ENCODE peak calls at places on chromosomes 7 and 10, in five cellular contexts. Z is AG04449, S is GM12878, I is fibroblast of lung, O is GM13977. R is an unnamed sample.

GRCh38 chr10:27714349-27714748 is 31.3 kb downstream of the MKX start:
- DNase-seq in I (no peak), S (no peak), O (no peak), Z (no peak), R (no peak)

GRCh38 chr7:774161-775109 is 47.4 kb upstream of the PRKAR1B start:
- DNase-seq in I (peak), Z (no peak), O (peak), S (no peak), R (peak)

GRCh38 chr7:100623951-100624824 is 11.8 kb downstream of the MOSPD3 start:
- DNase-seq in S (no peak), Z (no peak), I (no peak), O (no peak), R (no peak)

GRCh38 chr7:67825356-67825755 is 828.7 kb downstream of the TYW1 start:
- DNase-seq in S (no peak), O (no peak), Z (no peak), I (no peak), R (no peak)

GRCh38 chr10:52653510-52653909 is 119.1 kb downstream of the MBL2 start:
- DNase-seq in Z (no peak), O (no peak), S (no peak), I (no peak), R (no peak)

GRCh38 chr10:100653957-100654834 is 91.2 kb upstream of the PAX2 start:
- DNase-seq in O (peak), S (no peak), Z (no peak), I (peak), R (no peak)

GRCh38 chr10:122199070-122199469 is 72.0 kb upstream of the BTBD16 start:
- DNase-seq in Z (no peak), S (no peak), O (no peak), I (no peak), R (no peak)

GRCh38 chr7:49852619-49853462 is 79.4 kb downstream of the VWC2 start:
- DNase-seq in I (peak), S (no peak), O (peak), Z (no peak), R (no peak)

GRCh38 chr10:58994226-58995057 is 182.0 kb upstream of the PHYHIPL start:
- DNase-seq in O (no peak), I (peak), Z (no peak), S (no peak), R (no peak)

GRCh38 chr10:92747600-92747999 is 57.8 kb downstream of the HHEX start:
- DNase-seq in S (no peak), Z (no peak), I (no peak), O (no peak), R (no peak)

GRCh38 chr10:72375585-72375984 is 20.9 kb upstream of the DNAJB12 start:
- DNase-seq in O (no peak), Z (no peak), S (no peak), I (no peak), R (no peak)

GRCh38 chr7:140649566-140650205 is 9.1 kb upstream of the DENND2A start:
- DNase-seq in Z (no peak), O (no peak), I (peak), S (no peak), R (no peak)

GRCh38 chr7:151789380-151789947 is 87.5 kb downstream of the PRKAG2 start:
- DNase-seq in S (no peak), I (no peak), O (no peak), Z (no peak), R (no peak)

GRCh38 chr10:103717341-103718246 is 137.8 kb downstream of the SH3PXD2A start:
- DNase-seq in I (no peak), Z (no peak), O (no peak), S (no peak), R (no peak)

GRCh38 chr7:115230882-115231508 is 309.1 kb downstream of the MDFIC start:
- DNase-seq in O (no peak), I (peak), S (no peak), Z (peak), R (no peak)

GRCh38 chr7:17304926-17305325 is 6.5 kb downstream of the AHR start:
- DNase-seq in O (no peak), I (peak), S (no peak), Z (peak), R (no peak)

GRCh38 chr10:102629661-102630614 is 14.3 kb upstream of the TRIM8 start:
- DNase-seq in Z (peak), O (no peak), I (peak), S (no peak), R (no peak)

GRCh38 chr10:33201971-33202370 is 132.5 kb downstream of the NRP1 start:
- DNase-seq in S (no peak), Z (no peak), O (no peak), I (no peak), R (no peak)

GRCh38 chr10:119290301-119291036 is 83.1 kb downstream of the GRK5 start:
- DNase-seq in I (no peak), S (no peak), O (no peak), Z (no peak), R (no peak)

GRCh38 chr7:94231333-94231732 is 163.4 kb upstream of the COL1A2 start:
- DNase-seq in S (no peak), O (no peak), Z (no peak), I (no peak), R (no peak)

GRCh38 chr10:77702166-77702565 is 64.6 kb upstream of the KCNMA1 start:
- DNase-seq in S (no peak), O (no peak), Z (peak), I (peak), R (no peak)

GRCh38 chr10:127398140-127398966 is 150.8 kb upstream of the NPS start:
- DNase-seq in Z (peak), O (no peak), I (peak), S (no peak), R (no peak)

GRCh38 chr7:44402401-44403096 is 77.2 kb upstream of the CAMK2B start:
- DNase-seq in S (no peak), I (no peak), O (no peak), Z (no peak), R (no peak)

GRCh38 chr10:109456566-109457361 is 466.5 kb downstream of the XPNPEP1 start:
- DNase-seq in Z (no peak), O (no peak), I (no peak), S (no peak), R (no peak)

GRCh38 chr10:43778571-43778970 is 129.9 kb upstream of the ZNF32 start:
- DNase-seq in S (no peak), Z (no peak), I (no peak), O (no peak), R (no peak)

GRCh38 chr10:4409281-4409680 is 416.7 kb upstream of the AKR1E2 start:
- DNase-seq in I (no peak), Z (no peak), O (no peak), S (no peak), R (no peak)

GRCh38 chr7:129617178-129617577 is 5.7 kb downstream of the NRF1 start:
- DNase-seq in S (no peak), I (no peak), Z (no peak), O (no peak), R (no peak)

GRCh38 chr7:132247995-132248618 is 328.2 kb downstream of the PLXNA4 start:
- DNase-seq in S (no peak), O (no peak), I (no peak), Z (no peak), R (no peak)

GRCh38 chr10:116747325-116747724 is 5.0 kb upstream of the HSPA12A start:
- DNase-seq in I (no peak), O (no peak), S (no peak), Z (no peak), R (no peak)

GRCh38 chr7:30887464-30887872 is 24.2 kb upstream of the AQP1 start:
- DNase-seq in I (no peak), S (no peak), Z (no peak), O (no peak), R (no peak)

GRCh38 chr7:149830997-149831729 is 7.0 kb upstream of the ZNF862 start:
- DNase-seq in O (no peak), Z (no peak), I (no peak), S (no peak), R (no peak)

GRCh38 chr7:149826344-149827088 is 11.7 kb upstream of the ZNF862 start:
- DNase-seq in S (no peak), O (peak), I (no peak), Z (no peak), R (no peak)

GRCh38 chr7:149825567-149826343 is 12.4 kb upstream of the ZNF862 start:
- DNase-seq in I (no peak), O (no peak), S (no peak), Z (no peak), R (no peak)

GRCh38 chr7:149827089-149827981 is 10.8 kb upstream of the ZNF862 start:
- DNase-seq in O (peak), I (no peak), Z (no peak), S (no peak), R (no peak)

GRCh38 chr7:149828357-149829309 is 9.5 kb upstream of the ZNF862 start:
- DNase-seq in S (no peak), O (peak), I (no peak), Z (no peak), R (no peak)
- TF ChIP-seq CTCF in S (no peak), O (no peak), I (no peak), Z (no peak), R (no peak)

DNA sequence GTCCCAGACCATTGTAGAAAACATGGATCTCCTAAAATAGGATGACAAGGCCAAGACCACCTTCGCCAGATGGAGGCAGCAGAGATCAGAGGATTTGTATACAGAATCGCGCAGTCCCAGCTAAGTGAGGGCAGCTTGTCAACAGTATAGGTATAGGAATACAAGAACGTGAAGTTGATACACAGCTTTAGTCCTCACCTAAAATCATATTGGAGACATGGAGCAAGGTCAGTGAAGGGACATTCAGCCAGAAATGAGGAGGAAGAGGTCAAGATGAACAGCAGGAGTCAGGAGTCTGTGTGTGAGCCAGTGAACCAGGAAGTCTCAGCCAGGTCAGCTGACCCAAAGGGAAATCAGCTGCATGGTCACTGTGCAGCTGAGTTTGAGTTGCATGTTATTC is 263.4 kb upstream of the PRKCQ start:
- DNase-seq in I (no peak), O (no peak), Z (no peak), S (peak), R (no peak)
- TF ChIP-seq CTCF in I (no peak), O (peak), Z (no peak), S (peak), R (no peak)

DNA sequence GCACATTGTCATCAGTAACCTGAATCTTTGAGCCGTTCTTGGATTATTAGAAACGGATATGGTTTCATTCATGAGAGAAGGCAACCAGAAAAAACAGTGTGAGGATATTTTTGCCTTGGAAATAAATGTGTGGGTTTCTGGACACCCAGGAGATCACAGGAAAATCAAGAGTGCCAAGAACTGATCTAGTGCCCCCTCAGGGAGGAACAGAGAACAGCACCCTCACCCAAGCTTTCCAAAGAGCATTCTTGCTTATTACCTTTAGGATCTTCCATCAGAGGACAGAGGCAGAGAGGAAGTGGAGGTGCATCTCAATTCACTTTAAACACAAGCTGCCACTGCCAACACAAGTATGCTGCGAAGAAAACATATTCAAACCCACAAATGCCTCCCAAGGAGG is 851.5 kb upstream of the COBL start:
- DNase-seq in O (no peak), I (no peak), S (no peak), Z (no peak), R (no peak)
- TF ChIP-seq CTCF in O (peak), I (no peak), S (no peak), Z (no peak), R (no peak)

DNA sequence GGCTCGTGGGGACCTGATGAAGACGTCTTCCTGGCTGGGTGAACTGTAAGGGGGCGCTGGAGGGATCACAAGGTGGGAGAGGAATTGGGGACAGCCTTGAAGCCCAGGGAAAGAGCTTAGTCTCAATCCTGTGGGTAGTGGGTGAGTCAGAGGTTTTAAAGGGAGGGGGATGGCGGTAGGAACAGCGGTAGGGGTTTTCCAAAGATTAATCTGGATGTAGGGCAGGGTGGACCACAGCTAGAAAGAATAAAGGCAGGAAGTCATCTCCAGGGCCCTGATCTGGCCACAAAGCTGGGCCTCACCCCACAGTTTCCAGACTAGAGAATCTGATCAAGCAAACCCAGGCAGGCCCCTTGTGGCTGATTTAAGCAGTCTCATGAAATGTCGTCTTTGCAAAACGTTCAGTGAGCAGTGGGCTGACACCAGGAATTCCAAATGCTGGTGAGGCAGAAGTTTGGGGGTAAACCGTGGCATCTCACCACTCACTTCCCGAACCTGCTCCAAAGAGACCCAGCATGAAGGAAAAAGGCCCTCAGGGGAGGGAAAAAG is 65.3 kb downstream of the CALML3 start:
- DNase-seq in Z (peak), S (no peak), I (peak), O (no peak), R (no peak)
- TF ChIP-seq CTCF in Z (peak), S (peak), I (peak), O (no peak), R (no peak)

GRCh38 chr7:154640266-154640865 is 362.6 kb downstream of the PAXIP1 start:
- DNase-seq in Z (no peak), I (no peak), O (no peak), S (no peak), R (no peak)
- TF ChIP-seq CTCF in Z (no peak), I (no peak), O (no peak), S (no peak), R (no peak)

GRCh38 chr10:90138844-90139243 is 437.5 kb downstream of the KIF20B start:
- DNase-seq in Z (no peak), S (no peak), O (no peak), I (no peak), R (no peak)
- TF ChIP-seq CTCF in Z (no peak), S (peak), O (peak), I (peak), R (no peak)